ENCODE peak calls at places on chromosome 19, in ten cellular contexts. Y is epithelial cell of esophagus; I is effector memory CD4-positive, alpha-beta T cell; A is AG04450; E is testis; D is vagina; P is psoas muscle; W is SJSA1; B is PC-3; C is lung. X is an unnamed sample.

GRCh38 chr19:4803736-4804695 is 12.5 kb downstream of the FEM1A start:
- DNase-seq in C (peak; percentile 54), D (no peak), Y (peak; percentile 53), W (peak; percentile 61), I (peak; percentile 33), A (no peak), P (peak; percentile 60), B (peak; percentile 80), E (peak; percentile 60), X (peak; percentile 67)

GRCh38 chr19:18109731-18110671 is 12.4 kb downstream of the MAST3 start:
- DNase-seq in B (peak; percentile 29), D (no peak), I (no peak), E (peak; percentile 35), Y (peak; percentile 33), W (no peak), A (no peak), C (peak; percentile 54), P (peak; percentile 62), X (peak; percentile 44)

GRCh38 chr19:47673426-47673825 is 39.8 kb upstream of the EHD2 start:
- DNase-seq in C (no peak), I (no peak), D (no peak), Y (no peak), W (no peak), P (no peak), B (no peak), A (no peak), E (no peak), X (no peak)

GRCh38 chr19:41426952-41427646 is at the start of gene B3GNT8:
- DNase-seq in I (peak; percentile 28), C (peak; percentile 90), E (peak; percentile 66), B (no peak), Y (peak; percentile 92), D (no peak), A (peak; percentile 11), W (no peak), P (peak; percentile 86), X (no peak)

GRCh38 chr19:646798-647565 is 7.3 kb downstream of the FGF22 start:
- DNase-seq in P (peak; percentile 13), Y (no peak), E (no peak), D (no peak), W (no peak), C (no peak), A (no peak), I (no peak), B (no peak), X (no peak)

GRCh38 chr19:43739836-43740235 is 14.9 kb downstream of the SMG9 start:
- DNase-seq in E (no peak), I (no peak), W (no peak), A (no peak), D (no peak), P (no peak), Y (peak; percentile 79), C (no peak), B (peak; percentile 64), X (no peak)

GRCh38 chr19:16266586-16266942 is 58.1 kb upstream of the KLF2 start:
- DNase-seq in I (peak; percentile 43), D (no peak), W (no peak), B (no peak), E (no peak), Y (no peak), C (no peak), A (no peak), P (no peak), X (no peak)

GRCh38 chr19:55086730-55087541 is 11.3 kb downstream of the EPS8L1 start:
- DNase-seq in P (peak; percentile 96), B (no peak), I (peak; percentile 36), C (peak; percentile 96), Y (peak; percentile 93), W (peak; percentile 92), A (peak; percentile 82), D (no peak), E (peak; percentile 93), X (no peak)

GRCh38 chr19:5586300-5587070 is 18.7 kb upstream of the TINCR start:
- DNase-seq in P (no peak), E (no peak), Y (no peak), A (no peak), W (no peak), C (no peak), I (no peak), D (no peak), B (no peak), X (no peak)

GRCh38 chr19:3857449-3858003 is 11.3 kb downstream of the ZFR2 start:
- DNase-seq in P (no peak), C (no peak), A (no peak), I (no peak), Y (no peak), W (no peak), E (no peak), D (no peak), B (no peak), X (no peak)

DNA sequence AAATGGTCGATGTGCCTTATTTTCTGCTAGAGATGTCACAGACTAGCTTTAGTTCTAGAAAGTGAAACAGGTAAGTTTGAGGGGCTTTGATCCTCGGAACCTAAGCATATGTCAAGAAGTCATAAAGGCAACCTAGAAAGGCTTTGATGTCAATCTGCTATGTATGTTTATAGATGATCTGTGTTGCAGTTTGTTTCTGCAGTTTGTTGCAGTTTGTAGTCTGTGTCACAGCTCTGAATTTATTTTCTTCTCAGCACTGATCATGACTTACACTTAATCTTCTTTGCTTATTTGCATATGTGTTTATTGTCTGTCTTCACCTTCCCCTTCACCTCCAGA is 5.9 kb downstream of the LSM14A start:
- DNase-seq in D (no peak), W (no peak), B (no peak), E (no peak), C (no peak), A (no peak), P (no peak), I (no peak), Y (no peak), X (no peak)
- H3K4me3 ChIP-seq in D (no peak overlapping the region), W (no peak overlapping the region), B (no peak overlapping the region), E (no peak overlapping the region), C (no peak overlapping the region), A (no peak overlapping the region), P (peak overlapping the region; percentile 31), I (peak overlapping the region; percentile 20), Y (no peak overlapping the region), X (no peak overlapping the region)

GRCh38 chr19:19774354-19775033 is 41.6 kb upstream of the ZNF14 start:
- DNase-seq in E (no peak), I (no peak), B (no peak), D (no peak), A (no peak), Y (no peak), W (no peak), P (no peak), C (no peak), X (no peak)

GRCh38 chr19:19778666-19779065 is 42.9 kb downstream of the ZNF506 start:
- DNase-seq in P (no peak), D (no peak), E (no peak), Y (no peak), W (no peak), I (no peak), A (no peak), C (no peak), B (no peak), X (no peak)

GRCh38 chr19:19775891-19776205 is 42.9 kb upstream of the ZNF14 start:
- DNase-seq in B (no peak), E (no peak), C (no peak), I (no peak), D (no peak), P (peak; percentile 23), Y (no peak), W (no peak), A (no peak), X (peak; percentile 28)

GRCh38 chr19:19776206-19777008 is 43.5 kb upstream of the ZNF14 start:
- DNase-seq in Y (peak; percentile 100), B (peak; percentile 98), A (peak; percentile 97), E (peak; percentile 99), D (peak; percentile 99), W (peak; percentile 96), I (peak; percentile 70), P (peak; percentile 96), C (peak; percentile 98), X (peak; percentile 97)

GRCh38 chr19:19777692-19778091 is 43.9 kb downstream of the ZNF506 start:
- DNase-seq in I (no peak), E (no peak), B (no peak), P (no peak), D (no peak), A (no peak), C (no peak), W (no peak), Y (no peak), X (no peak)
- H3K4me3 ChIP-seq in I (no peak overlapping the region), E (no peak overlapping the region), B (peak overlapping the region; percentile 85), P (peak overlapping the region; percentile 83), D (no peak overlapping the region), A (no peak overlapping the region), C (no peak overlapping the region), W (no peak overlapping the region), Y (peak overlapping the region; percentile 79), X (no peak overlapping the region)

DNA sequence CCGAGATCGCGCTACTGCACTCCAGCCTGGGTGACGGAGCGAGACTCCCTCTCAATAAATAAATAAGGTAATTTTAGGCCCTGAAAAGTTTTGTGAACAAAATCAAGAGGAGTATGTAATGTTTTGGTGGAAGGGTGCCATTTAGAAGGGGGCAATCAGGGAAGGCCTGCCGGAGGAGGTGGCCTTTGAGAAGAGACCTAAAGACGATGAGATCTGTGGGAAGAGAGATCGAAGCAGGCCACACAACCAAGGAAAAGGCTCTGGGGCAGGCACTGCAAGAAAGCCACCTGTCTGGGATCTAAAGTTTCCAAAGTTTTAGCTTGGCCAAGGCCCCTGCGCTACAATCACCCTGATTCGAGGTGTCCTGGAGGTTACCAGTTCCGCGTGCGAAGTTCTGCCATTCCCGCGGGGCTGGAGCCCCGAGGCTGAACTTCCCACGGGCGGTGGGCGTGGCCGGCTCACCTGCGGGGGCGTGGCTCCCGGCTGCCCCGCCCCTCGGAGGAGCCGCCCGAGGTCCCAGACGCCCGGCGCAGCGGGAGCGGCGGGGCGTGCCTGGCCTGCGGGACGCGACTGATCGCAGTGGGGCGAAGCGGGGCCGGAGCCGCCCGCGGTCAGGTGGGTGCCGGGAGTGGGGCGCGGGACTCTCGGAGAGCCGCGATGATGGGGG is at the start of gene KLC3:
- DNase-seq in C (no peak), B (peak; percentile 70), E (peak; percentile 42), Y (peak; percentile 66), P (no peak), W (no peak), D (no peak), A (no peak), I (peak; percentile 25), X (peak; percentile 23)
- H3K4me3 ChIP-seq in C (no peak within 1 kb of the TSS), B (peak within 1 kb of the TSS; percentile 75), E (peak within 1 kb of the TSS; percentile 43), Y (peak within 1 kb of the TSS; percentile 74), P (peak within 1 kb of the TSS; percentile 49), W (peak within 1 kb of the TSS; percentile 20), D (peak within 1 kb of the TSS; percentile 42), A (peak within 1 kb of the TSS; percentile 13), I (no peak within 1 kb of the TSS), X (no peak within 1 kb of the TSS)

DNA sequence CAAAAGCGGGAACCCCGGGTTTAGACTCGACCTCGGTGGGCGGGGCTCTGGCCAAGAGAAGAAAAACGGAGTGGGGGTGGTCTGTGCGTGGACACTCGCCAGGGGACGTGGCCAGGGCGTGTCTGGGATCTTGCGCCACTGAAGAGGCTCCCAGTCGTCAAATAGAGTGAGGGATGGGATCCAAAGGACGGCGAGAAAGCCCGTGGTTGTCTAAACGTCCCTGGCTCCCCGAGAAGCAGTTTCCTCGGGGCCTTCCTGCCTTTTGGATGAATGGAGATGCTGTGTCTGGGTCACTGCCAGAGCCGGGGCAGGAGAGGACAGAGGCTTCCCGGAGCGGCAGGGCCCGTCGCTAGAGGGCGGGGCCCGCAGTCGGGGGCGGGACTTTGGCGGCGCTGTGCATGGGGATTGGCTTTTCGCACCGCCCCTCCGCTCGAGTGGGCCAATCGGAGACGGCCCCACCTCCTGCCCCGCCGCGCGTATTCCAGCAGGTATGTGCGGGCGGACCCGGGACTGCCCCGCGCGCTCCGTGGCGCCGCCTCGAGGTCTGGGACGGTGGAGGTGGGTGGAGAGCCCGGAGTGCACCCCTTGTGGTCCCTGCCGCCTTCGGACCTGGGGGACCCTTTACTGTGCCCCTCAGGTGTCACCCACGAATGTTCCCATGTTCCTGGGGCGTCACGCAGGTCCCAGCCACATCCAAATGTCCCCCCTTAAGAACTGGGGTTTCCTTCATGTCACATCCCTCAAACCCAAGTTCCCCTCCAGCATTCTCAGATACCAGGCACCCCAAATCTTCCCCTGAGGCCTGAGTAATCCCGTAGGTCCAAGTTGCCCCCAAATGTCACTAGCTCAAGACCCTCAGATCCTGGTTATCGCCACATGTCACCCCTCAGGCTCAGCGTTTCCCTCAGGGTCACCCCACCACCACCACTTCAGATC is 38.4 kb downstream of the ZSWIM4 start:
- DNase-seq in Y (peak; percentile 85), I (peak; percentile 89), B (peak; percentile 97), C (peak; percentile 96), W (peak; percentile 84), A (peak; percentile 53), P (peak; percentile 98), D (no peak), E (peak; percentile 95), X (peak; percentile 91)
- H3K4me3 ChIP-seq in Y (no peak overlapping the region), I (peak overlapping the region; percentile 32), B (no peak overlapping the region), C (no peak overlapping the region), W (no peak overlapping the region), A (peak overlapping the region; percentile 27), P (peak overlapping the region; percentile 5), D (peak overlapping the region; percentile 18), E (peak overlapping the region; percentile 36), X (peak overlapping the region; percentile 62)